ENCODE peak calls at places on chromosomes 12 and 14, in ten cellular contexts. O, X, H, M, Z, W, P, A, Y and Q are unnamed samples. For H3K9me3, the result is how much of the 10 kb centered on the place peaks cover.

GRCh38 chr12:2179953-2180736 is 127.4 kb downstream of the CACNA1C start:
- DNase-seq in O (peak), X (no peak), H (peak), M (peak), Z (peak), W (no peak), P (peak), A (peak), Y (no peak), Q (no peak)

GRCh38 chr12:121452356-121453021 is 52.6 kb downstream of the RNF34 start:
- DNase-seq in O (no peak), X (no peak), H (no peak), M (no peak), Z (peak), W (no peak), P (no peak), A (no peak), Y (no peak), Q (no peak)

GRCh38 chr14:23660290-23661226 is 24.4 kb downstream of the DHRS2 start:
- DNase-seq in O (no peak), X (no peak), H (no peak), M (no peak), Z (no peak), W (no peak), P (no peak), A (no peak), Y (no peak), Q (no peak)

GRCh38 chr12:11633968-11634367 is 15.5 kb upstream of the ETV6 start:
- DNase-seq in O (no peak), X (no peak), H (peak), M (no peak), Z (no peak), W (no peak), P (no peak), A (no peak), Y (no peak), Q (no peak)

GRCh38 chr12:24479131-24479530 is 469.8 kb downstream of the BCAT1 start:
- DNase-seq in O (no peak), X (no peak), H (no peak), M (no peak), Z (no peak), W (no peak), P (no peak), A (no peak), Y (no peak), Q (no peak)

GRCh38 chr14:74468513-74468912 is 24.6 kb downstream of the NPC2 start:
- DNase-seq in O (no peak), X (no peak), H (no peak), M (no peak), Z (no peak), W (no peak), P (no peak), A (no peak), Y (no peak), Q (no peak)

GRCh38 chr14:58238252-58239247 is 6.1 kb upstream of the PSMA3 start:
- DNase-seq in O (no peak), X (no peak), H (no peak), M (no peak), Z (no peak), W (no peak), P (no peak), A (peak), Y (peak), Q (no peak)

GRCh38 chr12:29334911-29335310 is 46.1 kb downstream of the ERGIC2 start:
- DNase-seq in O (no peak), X (no peak), H (no peak), M (no peak), Z (no peak), W (no peak), P (no peak), A (no peak), Y (no peak), Q (no peak)

GRCh38 chr12:125387206-125387605 is 322.0 kb downstream of the AACS start:
- DNase-seq in O (no peak), X (no peak), H (no peak), M (no peak), Z (no peak), W (no peak), P (no peak), A (no peak), Y (no peak), Q (no peak)

GRCh38 chr14:67440513-67440912 is 28.5 kb upstream of the PLEK2 start:
- DNase-seq in O (no peak), X (no peak), H (peak), M (peak), Z (peak), W (no peak), P (no peak), A (no peak), Y (no peak), Q (no peak)

GRCh38 chr14:75487155-75487671 is 35.1 kb upstream of the BATF start:
- DNase-seq in O (no peak), X (no peak), H (peak), M (no peak), Z (no peak), W (no peak), P (no peak), A (no peak), Y (no peak), Q (no peak)

GRCh38 chr12:47267571-47267970 is 187.8 kb upstream of the AMIGO2 start:
- DNase-seq in O (no peak), X (no peak), H (peak), M (no peak), Z (peak), W (no peak), P (no peak), A (no peak), Y (no peak), Q (no peak)

GRCh38 chr12:109112720-109113465 is 3.5 kb upstream of the ACACB start:
- DNase-seq in O (no peak), X (no peak), H (no peak), M (no peak), Z (no peak), W (no peak), P (no peak), A (no peak), Y (peak), Q (no peak)

GRCh38 chr14:97408937-97409860 is 612.0 kb downstream of the VRK1 start:
- DNase-seq in O (no peak), X (no peak), H (no peak), M (no peak), Z (no peak), W (no peak), P (no peak), A (no peak), Y (no peak), Q (no peak)

GRCh38 chr14:94051115-94051514 is 25.0 kb downstream of the OTUB2 start:
- DNase-seq in O (peak), X (peak), H (peak), M (no peak), Z (peak), W (no peak), P (peak), A (peak), Y (peak), Q (peak)

GRCh38 chr14:33992274-33993050 is 41.6 kb upstream of the EGLN3 start:
- DNase-seq in O (no peak), X (no peak), H (no peak), M (no peak), Z (no peak), W (no peak), P (no peak), A (no peak), Y (no peak), Q (no peak)

GRCh38 chr12:99043319-99043914 is 398.3 kb downstream of the APAF1 start:
- DNase-seq in O (peak), X (peak), H (peak), M (peak), Z (peak), W (no peak), P (peak), A (peak), Y (peak), Q (peak)

GRCh38 chr14:59484611-59485174 is 376 bp downstream of the JKAMP start:
- DNase-seq in O (no peak), X (no peak), H (peak), M (no peak), Z (no peak), W (no peak), P (no peak), A (no peak), Y (no peak), Q (no peak)

GRCh38 chr12:84911331-84912190 is 1.0 kb downstream of the SLC6A15 start:
- DNase-seq in O (no peak), X (peak), H (peak), M (peak), Z (no peak), W (no peak), P (no peak), A (no peak), Y (peak), Q (peak)

GRCh38 chr14:106083082-106083481 is 556.7 kb downstream of the TMEM121 start:
- DNase-seq in O (no peak), X (no peak), H (no peak), M (no peak), Z (no peak), W (no peak), P (no peak), A (no peak), Y (no peak), Q (no peak)

GRCh38 chr14:83291716-83292115 is 1758.1 kb upstream of the SEL1L start:
- DNase-seq in O (no peak), X (no peak), H (no peak), M (no peak), Z (no peak), W (no peak), P (no peak), A (no peak), Y (no peak), Q (no peak)

GRCh38 chr12:113136128-113136989 is 798 bp upstream of the RASAL1 start:
- DNase-seq in O (no peak), X (no peak), H (no peak), M (peak), Z (no peak), W (peak), P (no peak), A (no peak), Y (no peak), Q (no peak)

GRCh38 chr12:47610847-47611246 is 95.0 kb downstream of the RPAP3 start:
- DNase-seq in O (no peak), X (no peak), H (no peak), M (no peak), Z (no peak), W (no peak), P (no peak), A (no peak), Y (no peak), Q (no peak)

GRCh38 chr14:22200977-22201605 is 387.9 kb downstream of the DAD1 start:
- DNase-seq in O (no peak), X (peak), H (peak), M (no peak), Z (no peak), W (no peak), P (no peak), A (no peak), Y (peak), Q (no peak)

GRCh38 chr14:105419305-105420091 is at the start of gene MTA1:
- DNase-seq in O (no peak), X (peak), H (peak), M (no peak), Z (no peak), W (peak), P (no peak), A (no peak), Y (peak), Q (no peak)

GRCh38 chr12:107884769-107885694 is 110.5 kb downstream of the ASCL4 start:
- DNase-seq in O (peak), X (peak), H (peak), M (no peak), Z (peak), W (no peak), P (peak), A (peak), Y (peak), Q (peak)

GRCh38 chr12:62659457-62660295 is 193.1 kb downstream of the MON2 start:
- DNase-seq in O (no peak), X (peak), H (no peak), M (no peak), Z (no peak), W (no peak), P (no peak), A (no peak), Y (no peak), Q (no peak)

GRCh38 chr12:50734409-50735263 is 29.3 kb upstream of the ATF1 start:
- DNase-seq in O (peak), X (peak), H (peak), M (no peak), Z (no peak), W (no peak), P (no peak), A (no peak), Y (peak), Q (peak)

GRCh38 chr12:95918194-95918993 is 24.0 kb downstream of the CCDC38 start:
- DNase-seq in O (no peak), X (peak), H (peak), M (no peak), Z (peak), W (no peak), P (peak), A (no peak), Y (peak), Q (peak)

GRCh38 chr12:12469386-12469785 is 93.3 kb downstream of the DUSP16 start:
- DNase-seq in O (no peak), X (no peak), H (peak), M (no peak), Z (peak), W (no peak), P (no peak), A (no peak), Y (no peak), Q (no peak)

GRCh38 chr12:124914392-124915248 is at the start of gene UBC:
- DNase-seq in O (peak), X (peak), H (peak), M (peak), Z (peak), W (peak), P (peak), A (peak), Y (peak), Q (peak)

GRCh38 chr14:24171422-24172260 is at the start of gene REC8:
- DNase-seq in O (peak), X (peak), H (no peak), M (peak), Z (peak), W (peak), P (peak), A (no peak), Y (peak), Q (peak)

GRCh38 chr12:23954332-23954731 is 4.9 kb upstream of the SOX5 start:
- DNase-seq in O (no peak), X (no peak), H (no peak), M (no peak), Z (no peak), W (no peak), P (no peak), A (no peak), Y (no peak), Q (no peak)

GRCh38 chr14:92121207-92121669 is 268 bp downstream of the NDUFB1 start:
- DNase-seq in O (no peak), X (peak), H (peak), M (peak), Z (peak), W (no peak), P (peak), A (no peak), Y (peak), Q (no peak)

GRCh38 chr12:126734738-126735137 is 1532.2 kb upstream of the TMEM132C start:
- DNase-seq in O (no peak), X (peak), H (no peak), M (no peak), Z (no peak), W (no peak), P (no peak), A (no peak), Y (no peak), Q (no peak)

GRCh38 chr12:113874999-113875561 is 91.0 kb downstream of the RBM19 start:
- DNase-seq in O (no peak), X (no peak), H (peak), M (no peak), Z (no peak), W (no peak), P (no peak), A (peak), Y (no peak), Q (no peak)

GRCh38 chr14:24141030-24141880 is at the start of gene EMC9:
- DNase-seq in O (peak), X (peak), H (peak), M (peak), Z (peak), W (peak), P (peak), A (peak), Y (peak), Q (peak)

GRCh38 chr14:61536661-61537566 is 158.4 kb upstream of the HIF1A start:
- DNase-seq in O (no peak), X (no peak), H (no peak), M (no peak), Z (no peak), W (no peak), P (no peak), A (no peak), Y (no peak), Q (no peak)
- H3K27ac ChIP-seq in O (peak), X (no peak), H (peak), M (no peak), Z (peak), W (no peak), P (no peak), A (peak), Y (no peak), Q (no peak)

DNA sequence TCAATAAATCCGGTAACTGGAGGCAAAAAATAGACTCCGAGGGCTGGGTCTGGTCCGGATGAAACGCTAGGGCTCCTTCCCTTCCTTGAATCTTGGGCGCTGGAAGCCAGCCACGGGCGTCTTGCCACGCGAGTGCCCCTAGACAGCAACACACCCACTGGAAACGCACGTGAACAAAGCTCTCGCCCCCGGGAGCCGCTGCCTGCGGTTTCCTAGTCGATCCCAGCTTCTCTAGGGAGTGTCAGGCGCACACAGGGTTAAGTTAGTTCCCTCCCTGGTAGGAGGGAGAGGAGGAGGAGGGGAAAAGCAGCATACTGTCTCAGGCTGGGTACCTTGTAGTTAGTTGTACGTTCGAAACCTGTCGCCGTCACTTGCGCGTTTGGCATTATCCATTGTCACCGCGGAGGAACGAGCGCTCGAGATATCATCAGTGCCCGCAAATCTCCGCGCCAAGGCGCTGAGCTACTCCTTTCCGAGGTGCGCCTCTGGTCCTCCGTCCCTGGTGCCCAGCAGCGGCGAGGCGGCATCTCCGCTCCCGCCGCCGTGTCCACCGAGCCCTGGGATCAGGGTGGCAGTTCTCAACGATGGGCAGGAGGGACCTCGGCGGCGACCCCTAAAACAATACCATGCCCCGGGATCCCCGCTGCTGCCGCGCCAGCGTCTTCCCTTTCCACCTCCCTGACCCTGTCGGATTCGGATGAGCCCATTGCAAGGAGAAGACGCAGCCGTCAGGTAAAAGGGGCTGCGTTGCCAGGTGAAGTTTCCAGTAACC is at the start of gene FLRT2:
- DNase-seq in O (peak), X (peak), H (no peak), M (peak), Z (no peak), W (no peak), P (peak), A (no peak), Y (peak), Q (peak)
- H3K9me3 ChIP-seq in O (under half), X (under half), H (under half), M (under half), Z (under half), W (under half), P (under half), A (under half), Y (under half), Q (under half)

DNA sequence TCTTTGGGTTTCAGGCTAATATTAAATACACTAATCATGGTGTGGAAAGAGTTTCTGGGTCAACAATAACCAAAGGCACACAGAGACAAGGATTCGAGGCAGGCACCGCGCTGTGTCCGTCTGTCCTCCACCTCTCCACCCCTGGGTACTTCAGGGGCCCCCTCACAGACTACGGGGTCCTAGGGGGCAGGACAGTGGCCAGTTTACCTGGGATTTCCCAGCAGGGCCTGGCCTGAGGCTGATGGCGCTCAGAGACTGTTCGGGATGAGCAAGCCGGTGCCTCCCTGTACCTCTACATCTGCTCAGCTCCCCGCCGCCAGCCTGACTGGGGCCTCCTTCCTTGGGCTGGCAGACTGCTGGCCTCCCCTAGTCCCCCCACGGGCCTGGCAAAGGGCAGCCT is 18.1 kb upstream of the EIF5 start:
- DNase-seq in O (no peak), X (no peak), H (no peak), M (no peak), Z (no peak), W (no peak), P (no peak), A (no peak), Y (no peak), Q (no peak)
- H3K27ac ChIP-seq in O (peak), X (no peak), H (no peak), M (no peak), Z (peak), W (no peak), P (no peak), A (no peak), Y (no peak), Q (no peak)

DNA sequence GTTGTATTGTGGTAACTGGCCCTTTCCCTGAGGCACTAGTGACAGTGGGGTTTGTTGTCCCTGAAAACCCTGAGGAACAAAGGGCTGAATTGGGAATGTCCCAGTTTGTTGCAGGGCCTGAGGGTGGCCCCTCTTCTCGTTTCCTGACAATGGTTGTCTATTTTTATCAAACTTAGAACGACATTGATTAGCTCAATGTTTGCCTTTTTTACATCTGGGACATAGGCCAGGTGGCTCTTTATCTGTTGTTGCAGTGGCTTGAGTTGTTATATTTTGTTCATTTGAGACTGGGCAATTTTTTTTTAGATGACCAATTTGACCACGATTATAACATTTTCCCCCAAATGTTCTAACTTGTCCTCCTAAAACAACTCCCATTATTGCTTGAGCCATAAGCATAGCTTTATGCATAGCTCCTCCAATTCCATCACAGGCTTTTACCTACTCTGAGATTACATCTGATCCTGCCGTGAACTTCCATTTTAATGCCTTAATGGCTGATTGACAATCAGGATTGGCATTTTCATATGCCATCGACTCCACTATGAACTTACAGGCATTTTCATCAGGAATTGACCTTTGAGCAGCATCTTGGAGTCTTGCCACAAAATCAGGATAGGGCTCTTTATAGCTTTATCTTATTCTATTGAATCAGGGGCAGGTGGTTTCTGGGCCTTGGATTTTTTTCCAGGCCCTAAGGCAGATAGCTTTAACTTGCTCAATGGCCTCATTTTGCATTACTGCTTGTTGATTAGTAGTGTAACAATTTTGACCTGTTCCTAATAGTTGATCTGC is 604.3 kb downstream of the ALG10 start:
- DNase-seq in O (no peak), X (no peak), H (no peak), M (no peak), Z (no peak), W (no peak), P (no peak), A (no peak), Y (no peak), Q (no peak)
- H3K9me3 ChIP-seq in O (under half), X (under half), H (under half), M (under half), Z (under half), W (under half), P (under half), A (under half), Y (under half), Q (under half)